ENCODE peak calls at places on chromosomes 1 and 21, in five cellular contexts. U is AG04450, D is GM20000, B is WTC11, E is suprapubic skin. V is an unnamed sample.

GRCh38 chr1:181155339-181155738 is 66.8 kb downstream of the IER5 start:
- DNase-seq in E (no peak), D (no peak), B (no peak), U (no peak), V (no peak)

GRCh38 chr1:150981805-150982712 is at the start of gene ANXA9:
- DNase-seq in D (no peak), B (peak), E (no peak), U (no peak), V (no peak)

GRCh38 chr1:199173356-199173755 is 534.5 kb downstream of the PTPRC start:
- DNase-seq in D (peak), B (no peak), U (peak), E (no peak), V (no peak)

GRCh38 chr1:69569281-69569970 is 1.7 kb downstream of the LRRC7 start:
- DNase-seq in U (no peak), B (peak), D (peak), E (no peak), V (no peak)

GRCh38 chr1:178529364-178530036 is 16.6 kb downstream of the TEX35 start:
- DNase-seq in E (peak), U (no peak), B (peak), D (no peak), V (no peak)

GRCh38 chr1:10178602-10179407 is 31.6 kb upstream of the KIF1B start:
- DNase-seq in B (peak), U (no peak), E (no peak), D (no peak), V (no peak)

GRCh38 chr1:27522148-27522859 is 32.3 kb upstream of the WASF2 start:
- DNase-seq in U (no peak), E (peak), B (no peak), D (no peak), V (no peak)

GRCh38 chr1:21229246-21230000 is 52.7 kb upstream of the EIF4G3 start:
- DNase-seq in B (no peak), E (no peak), U (no peak), D (no peak), V (no peak)

GRCh38 chr21:42862774-42863503 is 16.4 kb downstream of the WDR4 start:
- DNase-seq in B (peak), D (no peak), E (no peak), U (no peak), V (no peak)

GRCh38 chr1:235004276-235004675 is 124.4 kb downstream of the TOMM20 start:
- DNase-seq in U (no peak), D (no peak), E (no peak), B (no peak), V (no peak)

GRCh38 chr1:93839307-93839706 is 39.7 kb downstream of the DNTTIP2 start:
- DNase-seq in U (peak), E (no peak), D (no peak), B (no peak), V (no peak)

GRCh38 chr1:18681423-18681835 is 50.8 kb downstream of the PAX7 start:
- DNase-seq in D (peak), E (no peak), U (no peak), B (no peak), V (no peak)

GRCh38 chr1:29630756-29631155 is 394.4 kb downstream of the PTPRU start:
- DNase-seq in D (no peak), B (no peak), E (no peak), U (no peak), V (peak)

GRCh38 chr1:57576750-57577149 is 152.9 kb upstream of the DAB1 start:
- DNase-seq in E (no peak), U (no peak), D (no peak), B (no peak), V (no peak)

GRCh38 chr1:119647734-119648619 is at the start of gene ZNF697:
- DNase-seq in E (peak), D (peak), U (peak), B (peak), V (peak)

GRCh38 chr1:51058863-51059262 is 43.2 kb upstream of the C1orf185 start:
- DNase-seq in U (no peak), E (no peak), D (peak), B (peak), V (no peak)

GRCh38 chr21:43600642-43601397 is 58.5 kb downstream of the HSF2BP start:
- DNase-seq in E (no peak), B (no peak), D (no peak), U (peak), V (no peak)

GRCh38 chr1:102851616-102852015 is 256.7 kb downstream of the COL11A1 start:
- DNase-seq in U (no peak), B (no peak), D (no peak), E (no peak), V (no peak)

GRCh38 chr1:82464362-82464931 is 663.7 kb downstream of the ADGRL2 start:
- DNase-seq in E (no peak), U (no peak), B (no peak), D (no peak), V (no peak)

GRCh38 chr1:143653403-143653802 is 318.4 kb downstream of the FAM72C start:
- DNase-seq in B (no peak), U (no peak), E (no peak), D (no peak), V (no peak)

GRCh38 chr1:109483658-109484518 is at the start of gene ATXN7L2:
- DNase-seq in U (peak), D (peak), B (peak), E (peak), V (peak)

GRCh38 chr1:2643414-2644077 is 10.7 kb upstream of the MMEL1 start:
- DNase-seq in U (no peak), D (no peak), E (peak), B (no peak), V (no peak)

GRCh38 chr1:20448626-20449215 is 37.3 kb downstream of the CAMK2N1 start:
- DNase-seq in U (no peak), B (no peak), E (no peak), D (no peak), V (no peak)

GRCh38 chr1:205294175-205294913 is 27.2 kb downstream of the NUAK2 start:
- DNase-seq in E (no peak), B (peak), U (peak), D (no peak), V (no peak)

GRCh38 chr1:166910396-166910994 is 34.4 kb upstream of the TADA1 start:
- DNase-seq in D (peak), E (no peak), U (peak), B (peak), V (no peak)

GRCh38 chr1:227273557-227273956 is 44.7 kb downstream of the CDC42BPA start:
- DNase-seq in U (no peak), E (no peak), D (no peak), B (no peak), V (no peak)

GRCh38 chr21:32392880-32393676 is at the start of gene URB1:
- DNase-seq in B (peak), D (peak), U (peak), E (peak), V (peak)

GRCh38 chr1:164999135-164999534 is 357.4 kb downstream of the LMX1A start:
- DNase-seq in D (no peak), E (no peak), B (no peak), U (no peak), V (no peak)

GRCh38 chr1:109398343-109399225 is 866 bp upstream of the SORT1 start:
- DNase-seq in B (no peak), U (no peak), D (no peak), E (no peak), V (no peak)

GRCh38 chr1:107344268-107344667 is 203.4 kb downstream of the NTNG1 start:
- DNase-seq in U (no peak), B (no peak), E (no peak), D (no peak), V (no peak)

GRCh38 chr1:91637539-91637994 is 136.9 kb downstream of the CDC7 start:
- DNase-seq in B (no peak), D (no peak), U (no peak), E (no peak), V (no peak)

DNA sequence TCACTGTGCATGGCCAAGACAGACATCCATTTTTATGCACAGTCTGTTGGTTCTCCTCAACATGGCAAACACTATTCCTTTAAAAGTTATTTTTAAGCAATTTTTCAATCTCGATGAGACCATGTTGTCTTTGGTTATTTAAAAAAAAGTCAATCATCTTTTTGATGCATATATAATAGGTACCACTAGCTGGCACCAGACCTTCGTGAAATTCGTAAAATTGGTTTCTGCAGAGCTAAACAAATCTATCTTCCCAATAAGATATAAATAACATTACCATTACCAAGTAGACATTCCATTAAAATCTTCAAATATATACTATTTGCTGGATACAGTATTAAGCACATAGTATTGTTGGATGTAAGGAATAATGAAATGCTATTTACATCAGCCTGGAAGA is 220.0 kb upstream of the GREM2 start:
- DNase-seq in U (no peak), D (no peak), B (no peak), E (no peak), V (no peak)
- TF ChIP-seq CTCF in U (peak), D (no peak), B (no peak), E (no peak), V (peak)

DNA sequence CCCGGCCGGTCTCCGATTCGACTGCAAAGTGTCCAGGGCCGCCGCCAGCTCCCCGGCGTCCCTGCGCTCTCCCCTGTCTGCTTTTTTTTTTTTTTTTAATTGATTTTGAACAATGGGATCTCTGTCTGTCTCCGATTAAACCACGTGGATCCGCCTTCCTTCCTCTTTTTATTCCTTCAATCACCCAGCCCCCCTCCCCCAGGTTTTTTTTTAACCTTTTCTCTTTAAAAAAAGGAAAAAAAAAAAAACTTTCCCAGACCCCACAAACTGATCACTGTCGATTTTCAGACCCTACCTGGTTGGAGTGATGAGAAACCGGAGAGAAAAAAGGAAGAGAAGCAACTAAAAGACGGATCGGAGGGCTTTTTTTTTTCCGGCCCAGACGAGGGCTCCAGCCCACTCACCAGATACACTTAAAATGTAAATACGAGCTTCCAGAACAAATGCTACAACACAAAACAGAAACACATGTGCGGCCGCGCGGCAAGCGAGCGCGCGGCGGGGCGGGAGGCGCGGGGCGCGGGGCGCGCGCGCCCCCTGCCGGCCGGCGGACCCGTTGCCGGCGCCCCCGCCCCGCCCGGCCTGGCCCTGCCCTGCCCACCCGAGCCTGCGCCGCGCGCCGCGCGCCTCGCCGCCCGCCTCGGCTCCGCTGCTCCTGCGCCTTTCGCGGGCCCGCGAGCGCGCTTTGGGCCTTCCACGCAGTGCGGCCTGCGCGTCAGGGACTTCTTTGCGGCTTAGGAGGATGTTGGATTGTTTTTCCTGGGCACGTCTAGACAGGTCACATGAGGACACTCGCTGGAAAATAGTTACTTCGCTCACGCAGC is at the start of gene RCC2:
- DNase-seq in B (peak), E (no peak), U (peak), D (peak), V (peak)
- TF ChIP-seq CTCF in B (no peak), E (no peak), U (no peak), D (no peak), V (no peak)

GRCh38 chr21:29243188-29243587 is 55.5 kb upstream of the BACH1 start:
- DNase-seq in E (no peak), B (no peak), U (no peak), D (no peak), V (no peak)
- TF ChIP-seq CTCF in E (no peak), B (no peak), U (no peak), D (no peak), V (no peak)

DNA sequence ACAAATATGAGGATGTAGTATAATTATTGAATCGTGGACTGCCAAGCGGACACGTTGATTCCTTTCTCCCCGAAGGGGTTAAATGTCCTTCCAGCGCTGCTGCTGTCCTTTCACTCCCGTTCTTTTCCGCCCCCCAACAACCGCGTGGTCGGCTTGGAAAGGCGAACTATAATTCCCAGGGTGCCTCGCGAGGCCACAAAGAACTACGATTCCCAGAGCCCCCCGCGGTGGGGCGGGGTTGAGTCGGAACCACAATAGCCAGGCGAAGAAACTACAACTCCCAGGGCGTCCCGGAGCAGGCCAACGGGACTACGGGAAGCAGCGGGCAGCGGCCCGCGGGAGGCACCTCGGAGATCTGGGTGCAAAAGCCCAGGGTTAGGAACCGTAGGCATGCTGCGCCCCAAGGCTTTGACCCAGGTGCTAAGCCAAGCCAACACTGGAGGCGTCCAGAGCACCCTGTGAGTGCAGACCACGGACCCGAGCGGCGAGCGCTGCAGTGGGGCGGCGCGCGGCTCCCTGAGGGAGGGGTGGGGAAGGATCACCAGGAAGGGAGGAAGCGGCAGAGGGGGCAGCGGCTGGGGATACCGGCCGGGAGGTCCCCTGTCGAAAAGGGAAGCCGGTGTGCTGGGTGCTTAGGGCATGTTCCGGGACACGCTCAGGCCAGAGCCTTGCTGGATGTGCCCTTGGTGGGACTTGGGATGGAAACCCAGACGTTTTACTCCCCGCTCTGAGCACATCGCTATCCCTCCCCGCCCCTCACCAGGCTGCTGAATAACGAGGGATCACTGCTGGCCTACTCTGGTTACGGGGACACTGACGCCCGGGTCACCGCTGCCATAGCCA is at the start of gene LAMTOR2:
- DNase-seq in B (peak), D (peak), U (peak), E (peak), V (peak)
- TF ChIP-seq CTCF in B (no peak), D (no peak), U (no peak), E (no peak), V (no peak)

GRCh38 chr1:223649222-223649621 is 16.3 kb downstream of the CAPN8 start:
- DNase-seq in B (no peak), E (no peak), D (no peak), U (no peak), V (no peak)
- TF ChIP-seq CTCF in B (no peak), E (no peak), D (no peak), U (no peak), V (no peak)

GRCh38 chr1:31955917-31956736 is 18.0 kb upstream of the PTP4A2 start:
- DNase-seq in D (peak), E (peak), B (peak), U (peak), V (no peak)
- TF ChIP-seq CTCF in D (no peak), E (peak), B (no peak), U (peak), V (peak)

GRCh38 chr1:34547043-34547674 is 207.7 kb upstream of the GJB5 start:
- DNase-seq in E (no peak), B (peak), U (no peak), D (no peak), V (no peak)
- TF ChIP-seq CTCF in E (peak), B (peak), U (peak), D (no peak), V (no peak)

GRCh38 chr1:198106007-198106406 is 50.8 kb upstream of the NEK7 start:
- DNase-seq in U (no peak), D (no peak), E (no peak), B (no peak), V (no peak)
- TF ChIP-seq CTCF in U (no peak), D (no peak), E (no peak), B (no peak), V (no peak)

GRCh38 chr1:232413674-232414073 is 216.3 kb downstream of the SIPA1L2 start:
- DNase-seq in B (no peak), U (no peak), E (no peak), D (no peak), V (no peak)

GRCh38 chr1:232421143-232421796 is 208.7 kb downstream of the SIPA1L2 start:
- DNase-seq in D (no peak), E (no peak), U (no peak), B (no peak), V (no peak)

GRCh38 chr1:232414100-232414499 is 215.8 kb downstream of the SIPA1L2 start:
- DNase-seq in D (no peak), U (no peak), E (no peak), B (no peak), V (no peak)

GRCh38 chr1:232417849-232418248 is 212.1 kb downstream of the SIPA1L2 start:
- DNase-seq in D (no peak), U (no peak), E (no peak), B (no peak), V (no peak)

GRCh38 chr1:232416026-232416568 is 213.8 kb downstream of the SIPA1L2 start:
- DNase-seq in D (no peak), E (no peak), U (no peak), B (no peak), V (no peak)
- TF ChIP-seq CTCF in D (no peak), E (no peak), U (no peak), B (no peak), V (no peak)

V was measured in osteocyte.